ENCODE peak calls at places on chromosomes 6 and 20, in six cellular contexts. L, H, T, G, Q and B are unnamed samples.

GRCh38 chr6:43916924-43917877 is 147.2 kb downstream of the VEGFA start:
- DNase-seq in H (peak; percentile 84), Q (no peak), G (no peak), T (peak; percentile 92), L (no peak), B (peak; percentile 39)

GRCh38 chr6:162708971-162709370 is 18.6 kb downstream of the PRKN start:
- DNase-seq in T (no peak), Q (no peak), H (peak; percentile 26), L (no peak), G (no peak), B (no peak)

GRCh38 chr6:26045046-26045938 is 41.9 kb upstream of the HFE start:
- DNase-seq in H (no peak), T (peak; percentile 99), Q (no peak), L (peak; percentile 89), G (peak; percentile 98), B (peak; percentile 94)

GRCh38 chr20:17646209-17646717 is 35.8 kb downstream of the RRBP1 start:
- DNase-seq in H (no peak), L (no peak), G (no peak), Q (no peak), T (peak; percentile 31), B (no peak)

GRCh38 chr20:45907219-45907948 is 4.6 kb downstream of the PLTP start:
- DNase-seq in T (no peak), L (no peak), Q (no peak), H (no peak), G (no peak), B (no peak)

GRCh38 chr6:158654498-158654897 is 4.6 kb downstream of the SYTL3 start:
- DNase-seq in H (peak; percentile 64), Q (no peak), L (peak; percentile 89), T (peak; percentile 41), G (no peak), B (peak; percentile 97)

GRCh38 chr6:3390698-3391097 is 66.2 kb downstream of the SLC22A23 start:
- DNase-seq in Q (no peak), H (no peak), L (peak; percentile 98), G (peak; percentile 96), T (no peak), B (peak; percentile 98)

GRCh38 chr6:34205466-34205865 is 31.2 kb upstream of the HMGA1 start:
- DNase-seq in T (no peak), G (no peak), H (no peak), Q (no peak), L (no peak), B (peak; percentile 29)

GRCh38 chr20:38277285-38277684 is 16.8 kb upstream of the KIAA1755 start:
- DNase-seq in Q (no peak), T (no peak), L (no peak), H (no peak), G (no peak), B (no peak)

GRCh38 chr6:149289192-149289741 is 28.2 kb upstream of the TAB2 start:
- DNase-seq in T (peak; percentile 18), L (no peak), Q (no peak), H (no peak), G (no peak), B (no peak)

GRCh38 chr6:40856271-40856670 is 182.8 kb downstream of the UNC5CL start:
- DNase-seq in T (no peak), L (no peak), G (no peak), Q (no peak), H (no peak), B (peak; percentile 57)

GRCh38 chr6:168647271-168647670 is 206.3 kb downstream of the SMOC2 start:
- DNase-seq in L (no peak), T (no peak), H (no peak), Q (no peak), G (no peak), B (no peak)

GRCh38 chr20:57006411-57007170 is 259.9 kb downstream of the BMP7 start:
- DNase-seq in G (peak; percentile 87), L (peak; percentile 22), H (no peak), T (no peak), Q (no peak), B (peak; percentile 30)
- H3K4me2 ChIP-seq in G (peak overlapping the region; percentile 73), L (no peak overlapping the region), H (peak overlapping the region; percentile 21), T (no peak overlapping the region), Q (no peak overlapping the region), B (peak overlapping the region; percentile 28)

DNA sequence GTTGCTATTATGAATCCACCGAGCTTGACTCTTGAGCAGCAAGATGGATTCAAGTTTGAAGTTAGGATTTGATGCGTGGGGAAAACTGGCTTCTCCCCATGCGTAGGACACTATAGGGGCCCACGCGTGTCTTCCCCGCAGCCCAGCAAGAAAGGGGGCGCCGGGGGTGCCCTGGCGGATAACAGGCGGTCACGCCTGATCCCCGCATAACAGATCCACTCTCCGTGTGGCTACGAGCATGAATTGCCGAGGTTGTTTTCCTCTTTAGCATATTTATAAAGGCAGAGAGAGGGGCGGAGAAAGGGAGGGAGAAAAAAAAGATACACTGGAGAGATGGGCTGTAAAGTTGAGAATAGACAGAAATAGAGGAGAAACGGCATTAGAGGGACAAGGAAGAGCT is 32.1 kb downstream of the TFAP2A start:
- DNase-seq in Q (no peak), T (no peak), L (no peak), H (no peak), G (no peak), B (no peak)
- TF ChIP-seq EZH2 in Q (peak; percentile 87), T (peak; percentile 21), L (no peak), H (no peak), G (no peak), B (no peak)

GRCh38 chr6:132404330-132404729 is 3.1 kb upstream of the MOXD1 start:
- DNase-seq in Q (no peak), T (no peak), G (no peak), L (no peak), H (no peak), B (no peak)

GRCh38 chr6:132401941-132402275 is 633 bp upstream of the MOXD1 start:
- DNase-seq in L (no peak), G (no peak), T (no peak), Q (peak; percentile 51), H (no peak), B (peak; percentile 40)

GRCh38 chr6:132399376-132400074 is 1.8 kb downstream of the MOXD1 start:
- DNase-seq in L (peak; percentile 86), H (no peak), G (peak; percentile 80), T (no peak), Q (no peak), B (peak; percentile 73)

GRCh38 chr6:132401120-132401940 is at the start of gene MOXD1:
- DNase-seq in G (peak; percentile 61), H (peak; percentile 76), Q (peak; percentile 78), L (peak; percentile 58), T (no peak), B (peak; percentile 90)

GRCh38 chr6:132400641-132401119 is 595 bp downstream of the MOXD1 start:
- DNase-seq in H (peak; percentile 16), Q (peak; percentile 55), G (no peak), L (no peak), T (no peak), B (peak; percentile 64)
- H2AFZ ChIP-seq in H (peak overlapping the region; percentile 88), Q (peak overlapping the region; percentile 96), G (peak overlapping the region; percentile 92), L (peak overlapping the region; percentile 86), T (no peak overlapping the region), B (peak overlapping the region; percentile 90)

GRCh38 chr6:71478834-71479541 is 190.4 kb downstream of the OGFRL1 start:
- DNase-seq in H (no peak), L (peak; percentile 98), Q (peak; percentile 64), T (no peak), G (peak; percentile 79), B (peak; percentile 88)
- H3K4me2 ChIP-seq in H (no peak overlapping the region), L (peak overlapping the region; percentile 82), Q (no peak overlapping the region), T (no peak overlapping the region), G (peak overlapping the region; percentile 67), B (peak overlapping the region; percentile 69)

DNA sequence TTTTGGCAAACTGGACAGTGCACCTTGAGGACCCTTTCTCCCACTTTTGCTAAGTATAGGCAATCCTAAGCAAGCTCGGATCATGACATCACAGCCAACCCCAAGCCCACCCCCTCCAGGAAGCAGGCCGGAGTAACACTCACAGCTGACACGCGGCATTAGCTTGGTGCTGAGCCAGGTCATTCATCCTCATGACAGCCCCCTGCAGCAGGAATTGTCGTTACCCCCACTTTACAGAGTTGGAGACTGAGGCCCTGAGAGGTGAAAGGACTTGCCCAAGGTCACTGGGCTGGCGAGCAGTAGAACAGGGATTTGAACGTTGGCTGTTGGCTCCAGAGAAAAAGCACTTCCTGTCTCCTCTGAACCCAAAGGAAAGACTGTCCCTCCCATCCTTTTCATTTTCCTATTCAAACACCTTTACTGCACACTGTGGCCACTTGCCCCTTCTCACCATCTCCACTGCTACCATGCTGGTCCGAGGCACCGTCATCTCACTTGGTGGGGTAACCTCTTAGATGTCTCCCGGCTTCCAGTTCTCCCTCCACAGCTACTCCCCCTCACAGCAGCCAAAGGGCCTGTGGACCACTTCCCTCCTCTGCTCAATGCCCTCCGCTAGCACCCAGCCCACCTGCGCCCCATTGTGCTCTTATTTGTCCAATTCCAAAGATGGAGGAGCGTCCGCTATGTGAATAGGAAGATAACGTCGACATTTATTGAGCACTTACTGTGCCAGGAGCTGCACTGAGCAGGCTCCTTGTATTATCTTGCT is 84.7 kb downstream of the PREX1 start:
- DNase-seq in L (no peak), Q (no peak), T (no peak), H (no peak), G (no peak), B (no peak)
- TF ChIP-seq EZH2 in L (no peak), Q (no peak), T (no peak), H (no peak), G (no peak), B (no peak)